ENCODE peak calls at places on chromosomes 6 and 20, in six cellular contexts. I is AG09319, X is brain microvascular endothelial cell, P is heart left ventricle, G is mammary epithelial cell, E is WTC11. U is an unnamed sample.
A peak's percentile ranks its signal among the peaks of the same experiment; 100 is the strongest.

GRCh38 chr20:23225407-23226060 is 125.1 kb upstream of the NXT1 start:
- DNase-seq in I (peak; percentile 89), X (peak; percentile 87), P (peak; percentile 75), G (peak; percentile 89), E (no peak), U (no peak)

GRCh38 chr20:57622579-57623381 is 2.6 kb upstream of the ZBP1 start:
- DNase-seq in I (no peak), X (peak; percentile 61), P (peak; percentile 43), G (peak; percentile 91), E (peak; percentile 85), U (peak; percentile 96)

GRCh38 chr6:126625019-126625418 is 285.1 kb downstream of the CENPW start:
- DNase-seq in I (no peak), X (peak; percentile 43), P (no peak), G (peak; percentile 11), E (peak; percentile 21), U (no peak)

GRCh38 chr6:51765230-51765629 is 322.2 kb downstream of the PKHD1 start:
- DNase-seq in I (no peak), X (no peak), P (no peak), G (no peak), E (no peak), U (no peak)

GRCh38 chr6:33815854-33816253 is 12.1 kb upstream of the MLN start:
- DNase-seq in I (no peak), X (peak; percentile 11), P (no peak), G (no peak), E (peak; percentile 73), U (peak; percentile 48)

GRCh38 chr6:151721141-151721540 is 86.3 kb upstream of the ESR1 start:
- DNase-seq in I (no peak), X (no peak), P (no peak), G (no peak), E (no peak), U (no peak)

GRCh38 chr6:38639498-38640215 is at the start of gene BTBD9:
- DNase-seq in I (peak; percentile 47), X (peak; percentile 77), P (peak; percentile 91), G (peak; percentile 78), E (peak; percentile 74), U (peak; percentile 83)

GRCh38 chr6:127457444-127458064 is 1.6 kb downstream of the KIAA0408 start:
- DNase-seq in I (no peak), X (peak; percentile 27), P (no peak), G (peak; percentile 6), E (no peak), U (no peak)

GRCh38 chr6:132330759-132331158 is 70.5 kb downstream of the MOXD1 start:
- DNase-seq in I (no peak), X (no peak), P (no peak), G (peak; percentile 58), E (no peak), U (no peak)

GRCh38 chr6:116971959-116972358 is 94.9 kb downstream of the RFX6 start:
- DNase-seq in I (no peak), X (peak; percentile 42), P (no peak), G (peak; percentile 30), E (peak; percentile 14), U (peak; percentile 45)

GRCh38 chr6:44487002-44487401 is 99.5 kb downstream of the CDC5L start:
- DNase-seq in I (no peak), X (no peak), P (no peak), G (no peak), E (no peak), U (no peak)

GRCh38 chr20:11376998-11377397 is 540.7 kb upstream of the BTBD3 start:
- DNase-seq in I (no peak), X (peak; percentile 94), P (no peak), G (peak; percentile 99), E (no peak), U (no peak)

GRCh38 chr6:54133186-54133585 is 21.9 kb downstream of the MLIP start:
- DNase-seq in I (no peak), X (no peak), P (no peak), G (no peak), E (no peak), U (no peak)

GRCh38 chr20:63736893-63737689 is 627 bp downstream of the LIME1 start:
- DNase-seq in I (no peak), X (no peak), P (no peak), G (no peak), E (no peak), U (no peak)

GRCh38 chr20:35478804-35479472 is 23.5 kb downstream of the CEP250 start:
- DNase-seq in I (no peak), X (peak; percentile 4), P (no peak), G (no peak), E (peak; percentile 46), U (no peak)
- TF ChIP-seq CTCF in I (no peak), X (peak; percentile 44), P (no peak), G (no peak), E (no peak), U (peak; percentile 15)

GRCh38 chr20:51042064-51042463 is 19.2 kb upstream of the KCNG1 start:
- DNase-seq in I (no peak), X (no peak), P (no peak), G (peak; percentile 35), E (no peak), U (no peak)

GRCh38 chr20:51046021-51046985 is 23.4 kb upstream of the KCNG1 start:
- DNase-seq in I (no peak), X (no peak), P (no peak), G (no peak), E (no peak), U (no peak)

GRCh38 chr20:51044796-51045195 is 21.9 kb upstream of the KCNG1 start:
- DNase-seq in I (no peak), X (no peak), P (no peak), G (no peak), E (no peak), U (no peak)

GRCh38 chr20:51043811-51044210 is 20.9 kb upstream of the KCNG1 start:
- DNase-seq in I (no peak), X (peak; percentile 73), P (no peak), G (peak; percentile 46), E (no peak), U (no peak)

GRCh38 chr20:51042657-51043247 is 19.8 kb upstream of the KCNG1 start:
- DNase-seq in I (no peak), X (no peak), P (no peak), G (no peak), E (peak; percentile 65), U (peak; percentile 20)
- TF ChIP-seq CTCF in I (no peak), X (peak; percentile 51), P (no peak), G (no peak), E (peak; percentile 27), U (peak; percentile 36)

DNA sequence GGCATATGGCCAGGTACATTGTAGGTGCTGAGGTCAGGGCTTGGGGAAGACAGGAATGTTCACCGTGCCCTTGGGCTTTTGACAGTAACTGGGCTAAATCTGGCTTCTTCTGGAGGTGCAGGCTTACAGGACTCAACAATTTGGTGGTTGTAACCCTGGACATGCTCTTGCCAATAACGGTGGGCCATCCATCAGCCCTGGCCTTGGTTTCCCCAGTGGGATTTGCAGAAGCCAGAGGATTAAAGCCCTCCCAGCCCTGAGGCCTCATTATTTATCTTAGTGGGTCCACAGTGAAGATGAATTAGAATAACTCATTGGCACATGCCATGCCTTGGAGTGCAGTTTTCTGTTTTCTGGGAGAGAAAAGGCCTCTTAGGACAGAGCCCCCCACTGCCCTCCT is 44.0 kb downstream of the TOX2 start:
- DNase-seq in I (no peak), X (no peak), P (no peak), G (no peak), E (no peak), U (no peak)
- TF ChIP-seq CTCF in I (no peak), X (no peak), P (no peak), G (no peak), E (no peak), U (no peak)

DNA sequence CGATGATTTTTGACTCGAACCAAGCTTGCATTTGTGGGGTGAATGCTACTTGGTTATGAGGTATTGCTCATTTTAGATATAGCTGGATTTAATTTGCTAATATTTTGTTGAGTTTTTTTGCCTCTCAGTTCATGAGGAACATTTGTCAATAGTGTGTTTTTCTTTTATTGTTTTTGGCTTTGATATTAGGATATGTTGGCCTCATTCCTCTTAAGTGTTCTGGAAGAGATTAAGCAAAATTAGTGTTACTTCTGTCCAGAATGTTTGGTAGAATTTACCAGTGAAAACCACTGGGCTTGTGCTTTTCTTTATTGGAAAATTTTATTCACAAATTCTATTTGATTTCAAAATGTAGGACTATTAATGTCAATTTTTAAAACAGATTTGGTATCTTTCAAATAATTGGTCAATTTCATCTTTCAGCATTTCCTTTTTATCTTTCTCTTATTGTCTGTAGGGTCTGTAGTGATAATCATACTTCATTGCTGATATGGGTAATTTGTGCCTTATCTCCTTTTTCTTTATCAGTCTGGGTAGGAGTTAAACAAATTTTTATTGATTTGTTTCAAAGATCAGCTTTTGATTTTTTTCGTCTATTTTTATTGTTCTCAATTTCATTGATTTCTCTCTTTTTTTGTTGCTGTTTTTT is 14.1 kb downstream of the AIG1 start:
- DNase-seq in I (no peak), X (no peak), P (no peak), G (no peak), E (no peak), U (no peak)
- TF ChIP-seq CTCF in I (no peak), X (no peak), P (no peak), G (no peak), E (no peak), U (no peak)

GRCh38 chr6:93827728-93828127 is 408.4 kb upstream of the EPHA7 start:
- DNase-seq in I (no peak), X (no peak), P (no peak), G (no peak), E (no peak), U (no peak)
- TF ChIP-seq CTCF in I (no peak), X (no peak), P (no peak), G (no peak), E (no peak), U (no peak)

U was measured in Calu3.